ENCODE peak calls at places on chromosomes 2 and 18, in six cellular contexts. F is Panc1, B is endothelial cell of umbilical vein, J is lower lobe of right lung, C is neuronal stem cell, M is GM23248. N is an unnamed sample. For H3K36me3, the result is how much of the 10 kb centered on the place peaks cover.

GRCh38 chr2:182173944-182174622 is 188.4 kb downstream of the PPP1R1C start:
- DNase-seq in F (no peak), B (no peak), J (no peak), C (no peak), M (no peak), N (no peak)

GRCh38 chr2:165693838-165694237 is 100.2 kb downstream of the GALNT3 start:
- DNase-seq in F (no peak), B (no peak), J (no peak), C (no peak), M (no peak), N (no peak)

GRCh38 chr2:224025874-224026273 is 13.2 kb downstream of the SERPINE2 start:
- DNase-seq in F (no peak), B (no peak), J (no peak), C (no peak), M (no peak), N (no peak)

GRCh38 chr2:23430263-23430662 is 45.3 kb downstream of the KLHL29 start:
- DNase-seq in F (no peak), B (no peak), J (no peak), C (no peak), M (peak), N (no peak)

GRCh38 chr18:40159141-40160017 is 1795.7 kb upstream of the PIK3C3 start:
- DNase-seq in F (no peak), B (peak), J (no peak), C (peak), M (peak), N (peak)

GRCh38 chr2:109438773-109439191 is 175.0 kb downstream of the SEPTIN10 start:
- DNase-seq in F (no peak), B (no peak), J (no peak), C (no peak), M (peak), N (no peak)

GRCh38 chr2:48313036-48313877 is 216.7 kb upstream of the STON1 start:
- DNase-seq in F (no peak), B (no peak), J (no peak), C (no peak), M (no peak), N (no peak)

GRCh38 chr18:12744103-12744502 is 41.3 kb downstream of the PSMG2 start:
- DNase-seq in F (peak), B (peak), J (no peak), C (no peak), M (peak), N (peak)

GRCh38 chr2:15800489-15801329 is 139.6 kb upstream of the MYCN start:
- DNase-seq in F (no peak), B (no peak), J (no peak), C (no peak), M (no peak), N (no peak)

GRCh38 chr2:166516712-166517303 is 22.8 kb upstream of the SCN7A start:
- DNase-seq in F (no peak), B (peak), J (no peak), C (peak), M (peak), N (peak)

GRCh38 chr18:79936641-79937040 is 14.8 kb downstream of the SLC66A2 start:
- DNase-seq in F (no peak), B (no peak), J (peak), C (no peak), M (no peak), N (no peak)
- H3K36me3 ChIP-seq in F (under half), B (under half), J (under half), C (under half), M (under half), N (under half)

DNA sequence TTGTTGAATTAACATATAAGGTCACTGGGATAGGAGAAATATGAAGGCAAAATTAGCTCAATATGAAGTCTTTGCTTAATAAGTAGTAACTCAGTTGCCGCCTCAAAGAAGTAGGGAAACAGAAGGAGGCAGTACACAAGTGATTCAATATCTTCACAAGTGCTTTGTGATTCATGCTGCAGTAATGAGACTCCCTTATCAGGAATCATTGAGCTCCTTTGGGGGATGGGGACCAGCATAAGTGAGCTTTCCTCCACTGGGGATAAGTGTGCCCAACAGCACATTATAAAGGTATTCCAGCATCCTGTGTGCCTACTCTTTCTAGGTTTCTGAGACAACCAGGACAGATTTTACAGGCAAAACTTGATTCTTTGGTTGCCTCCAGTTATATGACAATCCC is 323.4 kb upstream of the UBE2E3 start:
- DNase-seq in F (peak), B (no peak), J (no peak), C (no peak), M (peak), N (no peak)
- H3K36me3 ChIP-seq in F (under half), B (under half), J (under half), C (under half), M (under half), N (under half)

GRCh38 chr2:159224061-159224813 is 62.3 kb downstream of the WDSUB1 start:
- DNase-seq in F (no peak), B (no peak), J (no peak), C (no peak), M (no peak), N (no peak)

GRCh38 chr2:159227467-159227866 is 59.0 kb downstream of the WDSUB1 start:
- DNase-seq in F (no peak), B (no peak), J (no peak), C (no peak), M (peak), N (no peak)

GRCh38 chr2:159226608-159227007 is 59.9 kb downstream of the WDSUB1 start:
- DNase-seq in F (no peak), B (no peak), J (no peak), C (no peak), M (no peak), N (no peak)

GRCh38 chr2:159226059-159226461 is 60.4 kb downstream of the WDSUB1 start:
- DNase-seq in F (peak), B (peak), J (no peak), C (no peak), M (peak), N (no peak)

GRCh38 chr2:159225025-159226016 is 61.2 kb downstream of the WDSUB1 start:
- DNase-seq in F (no peak), B (peak), J (no peak), C (no peak), M (no peak), N (no peak)
- H3K36me3 ChIP-seq in F (under half), B (under half), J (half or more), C (under half), M (under half), N (under half)

GRCh38 chr2:207129821-207130220 is 35.9 kb downstream of the KLF7 start:
- DNase-seq in F (no peak), B (no peak), J (no peak), C (no peak), M (no peak), N (no peak)

GRCh38 chr2:207131634-207132418 is 33.9 kb downstream of the KLF7 start:
- DNase-seq in F (no peak), B (peak), J (no peak), C (no peak), M (peak), N (no peak)

GRCh38 chr2:207133493-207133861 is 32.3 kb downstream of the KLF7 start:
- DNase-seq in F (no peak), B (no peak), J (no peak), C (no peak), M (peak), N (no peak)

GRCh38 chr2:207128867-207129266 is 36.9 kb downstream of the KLF7 start:
- DNase-seq in F (no peak), B (no peak), J (no peak), C (no peak), M (no peak), N (no peak)

GRCh38 chr2:207130958-207131521 is 34.7 kb downstream of the KLF7 start:
- DNase-seq in F (no peak), B (no peak), J (no peak), C (no peak), M (no peak), N (no peak)
- H3K36me3 ChIP-seq in F (under half), B (under half), J (under half), C (under half), M (under half), N (under half)

DNA sequence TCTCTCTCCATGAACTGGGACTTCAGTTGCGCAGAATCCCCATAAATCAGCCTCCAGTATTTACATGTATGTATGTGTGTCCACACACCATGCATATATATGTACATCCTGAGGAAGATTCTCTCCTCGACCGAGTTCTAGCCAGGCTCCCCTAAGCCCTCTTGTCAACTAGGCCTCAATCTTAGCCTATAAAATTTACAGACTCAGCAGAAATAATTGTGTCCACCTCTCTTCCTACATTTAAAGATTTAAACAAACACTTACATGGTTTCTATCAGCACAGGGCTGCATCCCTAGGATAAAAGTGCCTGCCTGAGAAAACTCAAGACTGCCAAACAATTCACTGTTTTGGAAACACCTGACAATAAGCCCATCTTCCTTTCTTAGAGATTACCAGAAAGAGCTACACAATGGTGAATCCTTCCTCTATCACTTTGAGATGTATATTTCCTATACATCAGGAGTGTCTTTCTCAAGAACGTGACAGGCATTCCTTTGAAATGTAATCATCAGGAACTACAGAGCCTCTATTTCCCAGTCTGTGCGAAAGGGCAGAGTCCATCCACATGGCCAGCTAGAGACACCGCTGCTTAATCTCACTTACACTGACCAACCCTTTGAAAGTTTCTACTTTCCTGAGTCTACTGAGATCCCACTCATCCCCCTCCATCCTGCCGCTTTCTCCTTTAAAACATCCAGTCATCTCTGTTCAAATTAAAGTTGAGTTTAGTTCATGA is 39.4 kb downstream of the ZNF519 start:
- DNase-seq in F (no peak), B (no peak), J (no peak), C (no peak), M (no peak), N (no peak)
- H3K36me3 ChIP-seq in F (under half), B (under half), J (under half), C (under half), M (under half), N (under half)

GRCh38 chr2:219636144-219636915 is 8.9 kb downstream of the SLC4A3 start:
- DNase-seq in F (no peak), B (no peak), J (peak), C (no peak), M (no peak), N (no peak)

GRCh38 chr2:219633276-219634065 is 6.0 kb downstream of the SLC4A3 start:
- DNase-seq in F (no peak), B (no peak), J (no peak), C (no peak), M (no peak), N (no peak)

GRCh38 chr2:219632758-219633101 is 5.3 kb downstream of the SLC4A3 start:
- DNase-seq in F (no peak), B (no peak), J (no peak), C (no peak), M (no peak), N (no peak)

GRCh38 chr2:219634951-219635751 is 7.7 kb downstream of the SLC4A3 start:
- DNase-seq in F (no peak), B (no peak), J (peak), C (no peak), M (no peak), N (no peak)

GRCh38 chr2:219634171-219634940 is 6.9 kb downstream of the SLC4A3 start:
- DNase-seq in F (no peak), B (no peak), J (no peak), C (no peak), M (no peak), N (no peak)
- H3K36me3 ChIP-seq in F (under half), B (under half), J (under half), C (under half), M (under half), N (under half)

GRCh38 chr2:97858442-97858841 is 137.3 kb downstream of the TMEM131 start:
- DNase-seq in F (no peak), B (no peak), J (no peak), C (no peak), M (no peak), N (no peak)
- H3K36me3 ChIP-seq in F (under half), B (under half), J (under half), C (under half), M (under half), N (under half)

N was measured in HAP-1.